ENCODE peak calls at places on chromosome 12, in six cellular contexts. One of them, this sample, is unnamed.
A peak's percentile ranks its signal among the peaks of the same experiment; 100 is the strongest.

GRCh38 chr12:24034894-24035293 is 85.4 kb upstream of the SOX5 start:
- DNase-seq in GM12892: no peak
- DNase-seq in H1: no peak
- DNase-seq in HepG2: no peak
- DNase-seq in K562: no peak
- DNase-seq in GM12878: no peak
- DNase-seq in this sample: no peak

GRCh38 chr12:78396538-78396937 is 468.0 kb upstream of the SYT1 start:
- DNase-seq in GM12892: no peak
- DNase-seq in H1: no peak
- DNase-seq in HepG2: no peak
- DNase-seq in K562: no peak
- DNase-seq in GM12878: no peak
- DNase-seq in this sample: no peak

GRCh38 chr12:122457627-122458026 is 35.2 kb upstream of the CLIP1 start:
- DNase-seq in GM12892: no peak
- DNase-seq in H1: no peak
- DNase-seq in HepG2: no peak
- DNase-seq in K562: no peak
- DNase-seq in GM12878: no peak
- DNase-seq in this sample: no peak

GRCh38 chr12:57237952-57238853 is 8.7 kb downstream of the SHMT2 start:
- DNase-seq in GM12892: peak; percentile 49
- DNase-seq in H1: no peak
- DNase-seq in HepG2: no peak
- DNase-seq in K562: peak; percentile 68
- DNase-seq in GM12878: no peak
- DNase-seq in this sample: no peak

GRCh38 chr12:130715996-130716917 is at the start of gene RIMBP2:
- DNase-seq in GM12892: no peak
- DNase-seq in H1: no peak
- DNase-seq in HepG2: no peak
- DNase-seq in K562: no peak
- DNase-seq in GM12878: no peak
- DNase-seq in this sample: no peak

GRCh38 chr12:5094550-5094949 is 50.9 kb downstream of the KCNA5 start:
- DNase-seq in GM12892: no peak
- DNase-seq in H1: no peak
- DNase-seq in HepG2: no peak
- DNase-seq in K562: no peak
- DNase-seq in GM12878: no peak
- DNase-seq in this sample: no peak

GRCh38 chr12:9820281-9820930 is 6.9 kb upstream of the KLRF1 start:
- DNase-seq in GM12892: no peak
- DNase-seq in H1: no peak
- DNase-seq in HepG2: no peak
- DNase-seq in K562: no peak
- DNase-seq in GM12878: no peak
- DNase-seq in this sample: no peak

GRCh38 chr12:2752676-2753371 is 41.9 kb upstream of the FKBP4 start:
- DNase-seq in GM12892: peak; percentile 47
- DNase-seq in H1: peak; percentile 74
- DNase-seq in HepG2: peak; percentile 44
- DNase-seq in K562: peak; percentile 75
- DNase-seq in GM12878: no peak
- DNase-seq in this sample: peak; percentile 58

GRCh38 chr12:74293689-74294131 is 243.9 kb upstream of the ATXN7L3B start:
- DNase-seq in GM12892: no peak
- DNase-seq in H1: no peak
- DNase-seq in HepG2: no peak
- DNase-seq in K562: no peak
- DNase-seq in GM12878: no peak
- DNase-seq in this sample: no peak

GRCh38 chr12:45130881-45131281 is 80.0 kb upstream of the DBX2 start:
- DNase-seq in GM12892: peak; percentile 15
- DNase-seq in H1: peak; percentile 47
- DNase-seq in HepG2: peak; percentile 28
- DNase-seq in K562: peak; percentile 47
- DNase-seq in GM12878: peak; percentile 16
- DNase-seq in this sample: peak; percentile 19

GRCh38 chr12:124390442-124391116 is 95.7 kb downstream of the RFLNA start:
- DNase-seq in GM12892: no peak
- DNase-seq in H1: no peak
- DNase-seq in HepG2: no peak
- DNase-seq in K562: no peak
- DNase-seq in GM12878: peak; percentile 23
- DNase-seq in this sample: peak; percentile 56

GRCh38 chr12:108845696-108846095 is 11.7 kb downstream of the SSH1 start:
- DNase-seq in GM12892: no peak
- DNase-seq in H1: no peak
- DNase-seq in HepG2: no peak
- DNase-seq in K562: no peak
- DNase-seq in GM12878: no peak
- DNase-seq in this sample: no peak

GRCh38 chr12:122987086-122987951 is 6.8 kb downstream of the ARL6IP4 start:
- DNase-seq in GM12892: no peak
- DNase-seq in H1: no peak
- DNase-seq in HepG2: no peak
- DNase-seq in K562: peak; percentile 62
- DNase-seq in GM12878: no peak
- DNase-seq in this sample: no peak

GRCh38 chr12:62631531-62632520 is 165.2 kb downstream of the MON2 start:
- DNase-seq in GM12892: peak; percentile 48
- DNase-seq in H1: no peak
- DNase-seq in HepG2: peak; percentile 25
- DNase-seq in K562: no peak
- DNase-seq in GM12878: no peak
- DNase-seq in this sample: peak; percentile 39

GRCh38 chr12:99059824-99060526 is 414.9 kb downstream of the APAF1 start:
- DNase-seq in GM12892: no peak
- DNase-seq in H1: no peak
- DNase-seq in HepG2: no peak
- DNase-seq in K562: no peak
- DNase-seq in GM12878: no peak
- DNase-seq in this sample: no peak

GRCh38 chr12:131346578-131347344 is 364.1 kb upstream of the SFSWAP start:
- DNase-seq in GM12892: no peak
- DNase-seq in H1: no peak
- DNase-seq in HepG2: no peak
- DNase-seq in K562: no peak
- DNase-seq in GM12878: no peak
- DNase-seq in this sample: no peak

GRCh38 chr12:106696071-106696470 is 78.4 kb upstream of the RIC8B start:
- DNase-seq in GM12892: no peak
- DNase-seq in H1: no peak
- DNase-seq in HepG2: no peak
- DNase-seq in K562: no peak
- DNase-seq in GM12878: no peak
- DNase-seq in this sample: no peak

GRCh38 chr12:97335093-97335492 is 127.5 kb upstream of the RMST start:
- DNase-seq in GM12892: no peak
- DNase-seq in H1: no peak
- DNase-seq in HepG2: no peak
- DNase-seq in K562: no peak
- DNase-seq in GM12878: no peak
- DNase-seq in this sample: no peak

GRCh38 chr12:80860928-80861327 is 76.8 kb downstream of the LIN7A start:
- DNase-seq in GM12892: no peak
- DNase-seq in H1: no peak
- DNase-seq in HepG2: no peak
- DNase-seq in K562: no peak
- DNase-seq in GM12878: no peak
- DNase-seq in this sample: no peak

GRCh38 chr12:14281539-14281938 is 83.9 kb upstream of the ATF7IP start:
- DNase-seq in GM12892: no peak
- DNase-seq in H1: no peak
- DNase-seq in HepG2: no peak
- DNase-seq in K562: no peak
- DNase-seq in GM12878: no peak
- DNase-seq in this sample: no peak

GRCh38 chr12:68958337-68958736 is 25.4 kb upstream of the CPM start:
- DNase-seq in GM12892: peak; percentile 22
- DNase-seq in H1: no peak
- DNase-seq in HepG2: no peak
- DNase-seq in K562: no peak
- DNase-seq in GM12878: peak; percentile 48
- DNase-seq in this sample: peak; percentile 36

GRCh38 chr12:23550753-23551152 is 398.7 kb downstream of the SOX5 start:
- DNase-seq in GM12892: no peak
- DNase-seq in H1: no peak
- DNase-seq in HepG2: peak; percentile 12
- DNase-seq in K562: no peak
- DNase-seq in GM12878: no peak
- DNase-seq in this sample: no peak

GRCh38 chr12:6836851-6837250 is 3.9 kb upstream of the GNB3 start:
- DNase-seq in GM12892: no peak
- DNase-seq in H1: no peak
- DNase-seq in HepG2: no peak
- DNase-seq in K562: no peak
- DNase-seq in GM12878: no peak
- DNase-seq in this sample: no peak

GRCh38 chr12:128671528-128672042 is 152.2 kb downstream of the SLC15A4 start:
- DNase-seq in GM12892: no peak
- DNase-seq in H1: no peak
- DNase-seq in HepG2: peak; percentile 4
- DNase-seq in K562: no peak
- DNase-seq in GM12878: no peak
- DNase-seq in this sample: no peak

GRCh38 chr12:12333407-12333831 is 16.6 kb downstream of the MANSC1 start:
- DNase-seq in GM12892: no peak
- DNase-seq in H1: no peak
- DNase-seq in HepG2: no peak
- DNase-seq in K562: no peak
- DNase-seq in GM12878: no peak
- DNase-seq in this sample: no peak

GRCh38 chr12:93664573-93665138 is 12.5 kb upstream of the CRADD start:
- DNase-seq in GM12892: no peak
- DNase-seq in H1: no peak
- DNase-seq in HepG2: peak; percentile 8
- DNase-seq in K562: no peak
- DNase-seq in GM12878: no peak
- DNase-seq in this sample: no peak

GRCh38 chr12:116498471-116498870 is 60.7 kb upstream of the MAP1LC3B2 start:
- DNase-seq in GM12892: no peak
- DNase-seq in H1: no peak
- DNase-seq in HepG2: no peak
- DNase-seq in K562: no peak
- DNase-seq in GM12878: no peak
- DNase-seq in this sample: no peak

GRCh38 chr12:19752712-19753111 is 313.4 kb downstream of the AEBP2 start:
- DNase-seq in GM12892: no peak
- DNase-seq in H1: no peak
- DNase-seq in HepG2: no peak
- DNase-seq in K562: no peak
- DNase-seq in GM12878: no peak
- DNase-seq in this sample: no peak

GRCh38 chr12:6757028-6757689 is 4.2 kb upstream of the MLF2 start:
- DNase-seq in GM12892: no peak
- DNase-seq in H1: no peak
- DNase-seq in HepG2: no peak
- DNase-seq in K562: no peak
- DNase-seq in GM12878: no peak
- DNase-seq in this sample: no peak

GRCh38 chr12:95074766-95075165 is 1.3 kb upstream of the NR2C1 start:
- DNase-seq in GM12892: no peak
- DNase-seq in H1: no peak
- DNase-seq in HepG2: no peak
- DNase-seq in K562: no peak
- DNase-seq in GM12878: no peak
- DNase-seq in this sample: no peak

GRCh38 chr12:14613718-14614117 is 46.0 kb upstream of the PLBD1 start:
- DNase-seq in GM12892: no peak
- DNase-seq in H1: no peak
- DNase-seq in HepG2: no peak
- DNase-seq in K562: no peak
- DNase-seq in GM12878: peak; percentile 93
- DNase-seq in this sample: no peak

GRCh38 chr12:30599631-30600030 is 96.0 kb downstream of the IPO8 start:
- DNase-seq in GM12892: no peak
- DNase-seq in H1: no peak
- DNase-seq in HepG2: peak; percentile 97
- DNase-seq in K562: no peak
- DNase-seq in GM12878: no peak
- DNase-seq in this sample: no peak

GRCh38 chr12:14777271-14777670 is 26.0 kb downstream of the WBP11 start:
- DNase-seq in GM12892: no peak
- DNase-seq in H1: no peak
- DNase-seq in HepG2: peak; percentile 77
- DNase-seq in K562: no peak
- DNase-seq in GM12878: no peak
- DNase-seq in this sample: no peak

GRCh38 chr12:105322070-105322469 is 8.4 kb upstream of the C12orf75 start:
- DNase-seq in GM12892: no peak
- DNase-seq in H1: no peak
- DNase-seq in HepG2: no peak
- DNase-seq in K562: no peak
- DNase-seq in GM12878: no peak
- DNase-seq in this sample: no peak

GRCh38 chr12:70536650-70537049 is 100.6 kb downstream of the PTPRB start:
- DNase-seq in GM12892: no peak
- DNase-seq in H1: no peak
- DNase-seq in HepG2: no peak
- DNase-seq in K562: no peak
- DNase-seq in GM12878: no peak
- DNase-seq in this sample: no peak
- TF ChIP-seq TAF1 in GM12892: no peak
- TF ChIP-seq TAF1 in H1: no peak
- TF ChIP-seq TAF1 in HepG2: no peak
- TF ChIP-seq TAF1 in K562: no peak
- TF ChIP-seq TAF1 in GM12878: no peak
- TF ChIP-seq TAF1 in this sample: no peak

GRCh38 chr12:52307836-52308806 is 13.1 kb downstream of the KRT83 start:
- DNase-seq in GM12892: peak; percentile 46
- DNase-seq in H1: peak; percentile 23
- DNase-seq in HepG2: no peak
- DNase-seq in K562: peak; percentile 30
- DNase-seq in GM12878: no peak
- DNase-seq in this sample: peak; percentile 65
- TF ChIP-seq POLR2AphosphoS5 in GM12892: no peak
- TF ChIP-seq POLR2AphosphoS5 in H1: no peak
- TF ChIP-seq POLR2AphosphoS5 in HepG2: no peak
- TF ChIP-seq POLR2AphosphoS5 in K562: no peak
- TF ChIP-seq POLR2AphosphoS5 in GM12878: no peak
- TF ChIP-seq POLR2AphosphoS5 in this sample: no peak

GRCh38 chr12:1593232-1594044 is 943 bp downstream of the FBXL14 start:
- DNase-seq in GM12892: no peak
- DNase-seq in H1: no peak
- DNase-seq in HepG2: no peak
- DNase-seq in K562: no peak
- DNase-seq in GM12878: no peak
- DNase-seq in this sample: no peak
- TF ChIP-seq POLR2A in GM12892: no peak
- TF ChIP-seq POLR2A in H1: no peak
- TF ChIP-seq POLR2A in HepG2: no peak
- TF ChIP-seq POLR2A in K562: no peak
- TF ChIP-seq POLR2A in GM12878: peak; percentile 51
- TF ChIP-seq POLR2A in this sample: no peak

GRCh38 chr12:90407841-90408240 is 547.1 kb downstream of the CCER1 start:
- DNase-seq in GM12892: no peak
- DNase-seq in H1: no peak
- DNase-seq in HepG2: no peak
- DNase-seq in K562: no peak
- DNase-seq in GM12878: no peak
- DNase-seq in this sample: no peak

GRCh38 chr12:90410962-90411361 is 544.0 kb downstream of the CCER1 start:
- DNase-seq in GM12892: no peak
- DNase-seq in H1: no peak
- DNase-seq in HepG2: no peak
- DNase-seq in K562: no peak
- DNase-seq in GM12878: no peak
- DNase-seq in this sample: no peak
- TF ChIP-seq TAF1 in GM12892: no peak
- TF ChIP-seq TAF1 in H1: no peak
- TF ChIP-seq TAF1 in HepG2: no peak
- TF ChIP-seq TAF1 in K562: no peak
- TF ChIP-seq TAF1 in GM12878: no peak
- TF ChIP-seq TAF1 in this sample: no peak

This sample was measured in GM12891.